ENCODE peak calls at places on chromosomes 2 and 18, in seven cellular contexts. P is CD8-positive, alpha-beta memory T cell; L is A549; Q is small intestine; N is Karpas-422; T is K562; D is esophagus squamous epithelium. V is an unnamed sample. For H3K4me1, the result is how much of the 10 kb centered on the place peaks cover.

GRCh38 chr2:128345436-128346165 is 26.9 kb upstream of the HS6ST1 start:
- DNase-seq in P (no peak), L (no peak), Q (no peak), N (no peak), T (no peak), D (no peak), V (no peak)

GRCh38 chr2:72112981-72113846 is 34.4 kb downstream of the CYP26B1 start:
- DNase-seq in P (no peak), L (no peak), Q (no peak), N (no peak), T (no peak), D (no peak), V (no peak)

GRCh38 chr2:207408086-207408794 is 121.5 kb upstream of the CREB1 start:
- DNase-seq in P (no peak), L (peak), Q (no peak), N (no peak), T (no peak), D (no peak), V (no peak)

GRCh38 chr18:9736942-9737813 is 29.1 kb downstream of the RAB31 start:
- DNase-seq in P (no peak), L (no peak), Q (peak), N (no peak), T (no peak), D (no peak), V (no peak)

GRCh38 chr2:222903234-222904220 is 42.7 kb downstream of the ACSL3 start:
- DNase-seq in P (peak), L (peak), Q (peak), N (peak), T (peak), D (peak), V (no peak)

GRCh38 chr2:201734111-201734510 is 35.7 kb upstream of the MPP4 start:
- DNase-seq in P (no peak), L (no peak), Q (no peak), N (no peak), T (no peak), D (no peak), V (no peak)

GRCh38 chr18:64403784-64404498 is 255.1 kb upstream of the LINC00305 start:
- DNase-seq in P (no peak), L (no peak), Q (no peak), N (no peak), T (no peak), D (no peak), V (no peak)

GRCh38 chr2:18178736-18179349 is 300.4 kb downstream of the KCNS3 start:
- DNase-seq in P (no peak), L (peak), Q (peak), N (peak), T (peak), D (no peak), V (no peak)

GRCh38 chr2:99708231-99708630 is 218.4 kb upstream of the REV1 start:
- DNase-seq in P (no peak), L (no peak), Q (no peak), N (no peak), T (peak), D (no peak), V (no peak)

GRCh38 chr18:35005963-35006577 is 35.1 kb upstream of the MAPRE2 start:
- DNase-seq in P (no peak), L (peak), Q (peak), N (peak), T (peak), D (no peak), V (no peak)

GRCh38 chr2:151757861-151758260 is 23.6 kb upstream of the NEB start:
- DNase-seq in P (no peak), L (no peak), Q (no peak), N (no peak), T (no peak), D (no peak), V (no peak)

GRCh38 chr18:21851327-21851961 is 110.9 kb downstream of the MIB1 start:
- DNase-seq in P (no peak), L (peak), Q (peak), N (peak), T (no peak), D (no peak), V (no peak)

GRCh38 chr2:37232131-37232933 is 874 bp downstream of the NDUFAF7 start:
- DNase-seq in P (no peak), L (peak), Q (peak), N (peak), T (peak), D (no peak), V (no peak)

GRCh38 chr2:238601433-238602222 is 174.9 kb downstream of the ASB1 start:
- DNase-seq in P (no peak), L (no peak), Q (no peak), N (no peak), T (no peak), D (no peak), V (peak)

GRCh38 chr2:18971628-18972027 is 382.3 kb upstream of the NT5C1B start:
- DNase-seq in P (no peak), L (no peak), Q (no peak), N (no peak), T (no peak), D (no peak), V (no peak)

GRCh38 chr18:80166240-80166639 is 57.2 kb downstream of the ADNP2 start:
- DNase-seq in P (no peak), L (no peak), Q (no peak), N (no peak), T (no peak), D (no peak), V (no peak)

GRCh38 chr2:151040036-151040435 is 221.6 kb downstream of the RBM43 start:
- DNase-seq in P (no peak), L (no peak), Q (no peak), N (no peak), T (no peak), D (no peak), V (no peak)

GRCh38 chr18:79479114-79479760 is 83.5 kb downstream of the NFATC1 start:
- DNase-seq in P (no peak), L (no peak), Q (no peak), N (no peak), T (no peak), D (no peak), V (peak)

GRCh38 chr18:63307555-63308200 is 11.9 kb downstream of the BCL2 start:
- DNase-seq in P (no peak), L (no peak), Q (no peak), N (peak), T (no peak), D (no peak), V (no peak)

GRCh38 chr2:79935771-79936657 is 368.5 kb downstream of the LRRTM1 start:
- DNase-seq in P (no peak), L (peak), Q (peak), N (peak), T (peak), D (no peak), V (no peak)

GRCh38 chr2:181738074-181738473 is 57.8 kb upstream of the NEUROD1 start:
- DNase-seq in P (no peak), L (peak), Q (no peak), N (peak), T (no peak), D (no peak), V (no peak)

GRCh38 chr2:237383991-237384671 is 29.8 kb downstream of the COL6A3 start:
- DNase-seq in P (no peak), L (no peak), Q (no peak), N (no peak), T (no peak), D (no peak), V (no peak)

GRCh38 chr2:12847694-12848093 is 131.0 kb downstream of the TRIB2 start:
- DNase-seq in P (no peak), L (no peak), Q (no peak), N (no peak), T (no peak), D (no peak), V (no peak)

GRCh38 chr2:25851740-25852503 is 26.4 kb downstream of the ASXL2 start:
- DNase-seq in P (no peak), L (peak), Q (peak), N (peak), T (peak), D (no peak), V (no peak)

GRCh38 chr2:98455494-98455976 is 10.9 kb downstream of the INPP4A start:
- DNase-seq in P (no peak), L (no peak), Q (no peak), N (peak), T (no peak), D (no peak), V (no peak)

GRCh38 chr2:216855079-216855478 is 4.8 kb downstream of the TNP1 start:
- DNase-seq in P (no peak), L (no peak), Q (no peak), N (no peak), T (no peak), D (no peak), V (no peak)

GRCh38 chr18:9775172-9775571 is 67.1 kb downstream of the RAB31 start:
- DNase-seq in P (no peak), L (no peak), Q (no peak), N (no peak), T (no peak), D (no peak), V (no peak)

GRCh38 chr2:150619607-150620330 is 132.3 kb upstream of the RND3 start:
- DNase-seq in P (no peak), L (peak), Q (no peak), N (no peak), T (no peak), D (no peak), V (no peak)

GRCh38 chr2:239162141-239162821 is 238.5 kb downstream of the HDAC4 start:
- DNase-seq in P (no peak), L (no peak), Q (no peak), N (no peak), T (no peak), D (no peak), V (peak)

GRCh38 chr18:24659837-24660720 is 199.6 kb downstream of the HRH4 start:
- DNase-seq in P (peak), L (no peak), Q (peak), N (no peak), T (no peak), D (no peak), V (peak)

GRCh38 chr2:33486544-33486943 is 10.1 kb downstream of the RASGRP3 start:
- DNase-seq in P (no peak), L (no peak), Q (no peak), N (no peak), T (no peak), D (no peak), V (no peak)

GRCh38 chr2:118774458-118775133 is 72.9 kb downstream of the EN1 start:
- DNase-seq in P (no peak), L (peak), Q (peak), N (no peak), T (peak), D (no peak), V (peak)

GRCh38 chr18:45785015-45785597 is 40.4 kb upstream of the SIGLEC15 start:
- DNase-seq in P (no peak), L (no peak), Q (peak), N (no peak), T (no peak), D (no peak), V (no peak)

GRCh38 chr18:59379772-59380530 is 20.9 kb upstream of the LMAN1 start:
- DNase-seq in P (no peak), L (no peak), Q (no peak), N (no peak), T (no peak), D (no peak), V (no peak)

GRCh38 chr2:126802316-126802715 is 96.4 kb upstream of the TEX51 start:
- DNase-seq in P (no peak), L (no peak), Q (no peak), N (no peak), T (no peak), D (no peak), V (no peak)

GRCh38 chr18:48200631-48201336 is 208.4 kb downstream of the ZBTB7C start:
- DNase-seq in P (no peak), L (no peak), Q (no peak), N (no peak), T (no peak), D (no peak), V (no peak)

GRCh38 chr2:96727431-96727830 is 12.4 kb downstream of the LMAN2L start:
- DNase-seq in P (no peak), L (peak), Q (no peak), N (no peak), T (no peak), D (no peak), V (no peak)

GRCh38 chr2:69046221-69046662 is 33.3 kb downstream of the ANTXR1 start:
- DNase-seq in P (no peak), L (peak), Q (no peak), N (no peak), T (no peak), D (no peak), V (no peak)

GRCh38 chr18:51801515-51801914 is 538.5 kb upstream of the DCC start:
- DNase-seq in P (no peak), L (no peak), Q (no peak), N (no peak), T (no peak), D (no peak), V (no peak)

DNA sequence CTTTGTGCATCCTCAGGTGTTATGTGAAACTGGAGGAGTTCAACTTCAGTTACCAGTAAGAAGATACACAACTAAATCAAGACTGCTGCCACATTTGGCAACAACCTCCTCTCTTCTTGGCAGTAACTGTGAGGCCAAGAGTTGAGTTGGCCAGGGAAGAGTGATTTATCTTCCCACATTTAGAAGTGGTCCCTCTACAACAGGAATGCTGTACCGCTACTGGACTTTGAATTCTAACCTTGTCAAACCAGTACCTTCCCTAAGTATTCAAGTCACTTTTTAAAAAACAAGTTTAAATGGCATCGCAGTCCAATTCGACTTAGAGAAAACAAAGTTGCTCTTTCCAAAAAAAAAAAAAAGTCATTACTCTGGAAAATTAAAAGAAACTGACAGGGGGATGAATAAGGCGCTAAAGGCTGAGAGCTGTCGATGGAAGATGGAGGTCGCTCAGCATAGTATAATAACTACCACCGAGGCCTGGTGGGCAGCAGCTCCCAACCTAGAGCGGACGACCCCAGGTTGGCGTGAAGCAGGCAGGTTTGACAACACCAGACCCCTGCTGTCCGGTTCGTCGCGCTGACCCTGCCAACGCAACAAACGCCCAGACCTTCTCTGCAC is 1.0 kb downstream of the MAP4K3 start:
- DNase-seq in P (no peak), L (no peak), Q (peak), N (no peak), T (peak), D (no peak), V (peak)
- H3K4me1 ChIP-seq in P (under half), L (half or more), Q (under half), N (under half), T (under half), D (under half), V (under half)

DNA sequence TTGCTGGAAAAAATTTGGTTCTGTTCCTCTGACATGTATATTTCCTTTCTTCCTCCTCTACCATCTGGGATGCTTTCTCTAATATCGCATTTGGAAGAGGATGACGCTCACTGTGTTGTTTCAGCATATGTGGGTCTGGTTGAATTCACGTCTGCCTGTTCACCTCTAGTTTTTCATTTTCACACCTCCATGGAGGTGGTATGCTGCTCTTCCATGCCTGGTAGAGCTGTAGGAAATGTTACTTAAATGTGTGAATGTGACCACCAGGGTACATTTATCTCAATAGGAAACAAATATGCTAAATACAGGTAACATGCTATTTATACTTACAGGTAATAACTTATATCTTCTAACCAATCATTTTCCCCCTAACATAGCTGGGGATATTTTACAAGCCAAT is 44.5 kb downstream of the TSHZ1 start:
- DNase-seq in P (no peak), L (no peak), Q (no peak), N (no peak), T (no peak), D (no peak), V (no peak)
- H3K27ac ChIP-seq in P (no peak), L (no peak), Q (no peak), N (no peak), T (no peak), D (no peak), V (no peak)

GRCh38 chr2:211333377-211333776 is 777.0 kb downstream of the CPS1 start:
- DNase-seq in P (no peak), L (no peak), Q (no peak), N (no peak), T (no peak), D (no peak), V (no peak)
- H3K4me1 ChIP-seq in P (under half), L (under half), Q (under half), N (under half), T (under half), D (under half), V (under half)

GRCh38 chr18:76621184-76621583 is 126.1 kb upstream of the ZNF516 start:
- DNase-seq in P (no peak), L (no peak), Q (peak), N (no peak), T (no peak), D (no peak), V (no peak)
- H3K27ac ChIP-seq in P (no peak), L (no peak), Q (no peak), N (no peak), T (no peak), D (peak), V (no peak)

DNA sequence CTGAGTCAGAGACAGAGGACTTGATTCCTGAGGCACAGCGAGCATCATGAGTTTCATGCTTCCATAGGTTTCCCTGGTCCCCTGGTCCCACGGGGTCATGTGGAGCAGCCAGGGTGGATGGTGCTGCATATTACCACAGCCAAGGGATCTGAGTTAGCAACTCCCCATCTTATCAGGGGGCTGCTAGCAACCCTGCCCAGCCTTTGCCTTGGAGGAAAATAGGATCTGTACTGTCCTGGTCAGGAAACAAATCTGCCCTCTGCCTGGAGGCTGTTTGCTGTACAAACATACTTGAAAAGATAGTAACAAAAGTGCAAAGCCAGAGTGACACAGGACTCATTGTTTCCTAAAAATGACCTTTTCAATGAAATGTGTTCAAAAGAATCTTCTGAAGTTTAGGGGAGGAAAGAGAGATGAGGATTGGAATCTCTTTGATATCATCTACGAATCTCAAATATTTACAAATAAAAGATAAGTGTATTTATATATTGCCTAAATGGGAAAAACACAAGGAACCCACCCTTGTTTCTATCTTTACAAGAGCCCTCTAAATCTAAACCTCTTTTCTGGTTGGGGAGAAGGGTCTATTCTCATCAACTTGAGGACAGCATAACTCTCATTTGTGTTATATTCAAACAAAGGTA is 194.8 kb downstream of the CD226 start:
- DNase-seq in P (no peak), L (peak), Q (no peak), N (no peak), T (no peak), D (no peak), V (no peak)
- H3K4me1 ChIP-seq in P (under half), L (under half), Q (under half), N (under half), T (under half), D (under half), V (under half)

V was measured in aorta.